ENCODE peak calls at places on chromosome 4, in nine cellular contexts. Y is aorta; K is suprapubic skin; V is endodermal cell; E is OCI-LY7; X is ovary; S is heart right ventricle; H is CD8-positive, alpha-beta T cell; W is heart left ventricle. R is an unnamed sample.
A peak's percentile ranks its signal among the peaks of the same experiment; 100 is the strongest.

GRCh38 chr4:163913571-163913970 is 419.1 kb downstream of the TMA16 start:
- DNase-seq in S (no peak), X (no peak), E (no peak), W (no peak), Y (no peak), K (no peak), H (no peak), V (no peak), R (no peak)

GRCh38 chr4:30696195-30696594 is 24.0 kb upstream of the PCDH7 start:
- DNase-seq in Y (no peak), K (no peak), E (no peak), S (no peak), W (no peak), X (no peak), V (no peak), H (no peak), R (no peak)

GRCh38 chr4:123481034-123481433 is 84.4 kb downstream of the SPRY1 start:
- DNase-seq in W (no peak), X (no peak), H (no peak), E (no peak), V (no peak), S (no peak), K (no peak), Y (no peak), R (no peak)

GRCh38 chr4:113052379-113052951 is 3.0 kb downstream of the ANK2 start:
- DNase-seq in K (no peak), V (no peak), S (no peak), H (no peak), X (peak; percentile 54), E (no peak), Y (no peak), W (no peak), R (no peak)

GRCh38 chr4:80058740-80059139 is 14.3 kb downstream of the ANTXR2 start:
- DNase-seq in X (no peak), H (no peak), Y (no peak), E (peak; percentile 35), W (no peak), V (no peak), K (no peak), S (no peak), R (no peak)

GRCh38 chr4:127155121-127155520 is 477.6 kb upstream of the INTU start:
- DNase-seq in S (no peak), W (no peak), K (no peak), H (no peak), E (no peak), X (no peak), Y (no peak), V (no peak), R (no peak)

GRCh38 chr4:6180841-6181631 is 19.3 kb downstream of the JAKMIP1 start:
- DNase-seq in V (no peak), W (no peak), E (peak; percentile 26), Y (no peak), H (no peak), X (no peak), K (no peak), S (no peak), R (no peak)

GRCh38 chr4:172871381-172871780 is 297.2 kb upstream of the GALNT7 start:
- DNase-seq in X (no peak), E (no peak), W (no peak), H (no peak), S (no peak), Y (no peak), K (no peak), V (no peak), R (no peak)

GRCh38 chr4:69875986-69876542 is 16.1 kb upstream of the SULT1E1 start:
- DNase-seq in Y (no peak), S (no peak), H (no peak), V (no peak), E (no peak), W (no peak), X (no peak), K (no peak), R (no peak)

GRCh38 chr4:181528570-181529184 is 714.5 kb upstream of the TENM3 start:
- DNase-seq in Y (peak; percentile 48), H (no peak), W (peak; percentile 64), K (no peak), E (peak; percentile 60), V (peak; percentile 95), X (no peak), S (peak; percentile 43), R (peak; percentile 3)

GRCh38 chr4:76339364-76339763 is 32.8 kb downstream of the STBD1 start:
- DNase-seq in Y (no peak), S (no peak), H (no peak), X (no peak), V (no peak), K (no peak), E (no peak), W (no peak), R (no peak)

GRCh38 chr4:56874918-56875317 is 32.8 kb upstream of the REST start:
- DNase-seq in V (no peak), W (no peak), H (no peak), S (no peak), K (no peak), Y (no peak), E (no peak), X (no peak), R (no peak)

GRCh38 chr4:76897522-76898384 is at the start of gene SOWAHB:
- DNase-seq in H (no peak), E (no peak), Y (peak; percentile 50), X (no peak), K (peak; percentile 79), V (peak; percentile 91), W (peak; percentile 63), S (no peak), R (no peak)

GRCh38 chr4:149709640-149710039 is 106.0 kb downstream of the IQCM start:
- DNase-seq in K (no peak), V (no peak), S (no peak), Y (no peak), W (no peak), X (no peak), E (no peak), H (no peak), R (no peak)

DNA sequence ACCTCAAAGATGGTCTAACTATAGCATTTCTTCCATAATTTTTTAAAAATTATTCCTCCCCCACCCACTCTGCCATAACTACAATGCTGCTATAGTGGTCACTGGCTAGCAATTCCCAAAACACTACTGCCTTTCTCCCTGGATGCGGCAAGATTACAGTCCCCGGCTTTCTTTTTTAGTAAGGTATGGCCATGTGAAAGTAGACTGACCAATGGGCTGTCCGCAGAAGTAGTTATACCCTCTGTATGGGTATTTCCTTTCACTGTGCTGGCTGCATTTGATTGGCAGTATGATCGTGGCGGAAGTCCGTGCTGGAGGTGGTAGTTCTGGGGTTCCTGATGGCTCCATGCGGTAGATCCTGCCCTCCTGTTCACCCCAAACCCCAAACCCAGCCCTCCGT is 166.0 kb downstream of the FBXO8 start:
- DNase-seq in W (no peak), H (no peak), K (no peak), X (no peak), V (no peak), Y (no peak), E (no peak), S (no peak), R (no peak)
- H3K4me3 ChIP-seq in W (no peak overlapping the region), H (no peak overlapping the region), K (no peak overlapping the region), X (no peak overlapping the region), V (no peak overlapping the region), Y (no peak overlapping the region), E (no peak overlapping the region), S (no peak overlapping the region), R (no peak overlapping the region)

GRCh38 chr4:155523358-155523757 is 143.3 kb upstream of the GUCY1A1 start:
- DNase-seq in W (no peak), K (no peak), Y (no peak), V (no peak), H (no peak), X (no peak), S (no peak), E (no peak), R (no peak)
- H3K4me1 ChIP-seq in W (peaks cover 10% of the 10 kb centered on the region), K (peaks cover 4% of the 10 kb centered on the region), Y (no peaks in the 10 kb centered on the region), V (no peaks in the 10 kb centered on the region), H (no peaks in the 10 kb centered on the region), X (no peaks in the 10 kb centered on the region), S (peaks cover 40% of the 10 kb centered on the region), E (no peaks in the 10 kb centered on the region), R (no peaks in the 10 kb centered on the region)

GRCh38 chr4:114599231-114600065 is 841 bp downstream of the UGT8 start:
- DNase-seq in E (peak; percentile 51), X (no peak), H (no peak), S (no peak), V (peak; percentile 82), W (no peak), Y (no peak), K (no peak), R (no peak)

GRCh38 chr4:114600672-114601071 is 2.1 kb downstream of the UGT8 start:
- DNase-seq in S (no peak), V (no peak), X (no peak), H (no peak), E (no peak), Y (no peak), K (no peak), W (no peak), R (no peak)

GRCh38 chr4:114601304-114602052 is 2.9 kb downstream of the UGT8 start:
- DNase-seq in E (peak; percentile 75), K (no peak), H (no peak), Y (no peak), X (no peak), V (no peak), W (no peak), S (no peak), R (no peak)

GRCh38 chr4:114598191-114599121 is at the start of gene UGT8:
- DNase-seq in K (no peak), Y (no peak), E (peak; percentile 82), H (no peak), X (no peak), S (no peak), W (peak; percentile 72), V (peak; percentile 89), R (no peak)

DNA sequence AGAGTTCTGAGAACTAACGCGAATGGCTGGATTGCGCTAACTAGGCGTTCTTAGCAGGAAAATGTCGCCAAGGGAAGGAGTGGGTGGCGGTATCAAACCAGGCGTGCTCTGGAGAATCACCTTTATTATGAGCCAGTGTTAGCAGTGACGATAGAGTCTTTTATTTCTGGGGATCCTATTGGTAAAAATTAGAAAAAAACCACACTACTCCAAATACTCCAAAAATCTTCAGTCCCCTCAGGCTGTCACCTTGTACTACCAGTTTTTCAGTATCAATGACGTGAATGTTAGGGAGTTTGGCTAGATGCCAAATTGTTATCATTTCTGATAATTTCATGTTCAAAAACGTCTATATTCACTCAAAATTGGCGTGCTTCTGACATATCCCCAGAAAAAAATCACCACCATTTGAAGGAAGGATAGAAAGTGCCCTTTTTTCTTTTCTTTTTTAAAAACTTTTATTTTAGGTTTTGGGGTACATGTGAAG is 1.5 kb downstream of the UGT8 start:
- DNase-seq in W (no peak), S (no peak), E (peak; percentile 39), K (no peak), V (no peak), H (no peak), X (no peak), Y (no peak), R (no peak)
- H3K4me3 ChIP-seq in W (no peak overlapping the region), S (no peak overlapping the region), E (peak overlapping the region; percentile 93), K (peak overlapping the region; percentile 50), V (peak overlapping the region; percentile 88), H (no peak overlapping the region), X (no peak overlapping the region), Y (no peak overlapping the region), R (no peak overlapping the region)

DNA sequence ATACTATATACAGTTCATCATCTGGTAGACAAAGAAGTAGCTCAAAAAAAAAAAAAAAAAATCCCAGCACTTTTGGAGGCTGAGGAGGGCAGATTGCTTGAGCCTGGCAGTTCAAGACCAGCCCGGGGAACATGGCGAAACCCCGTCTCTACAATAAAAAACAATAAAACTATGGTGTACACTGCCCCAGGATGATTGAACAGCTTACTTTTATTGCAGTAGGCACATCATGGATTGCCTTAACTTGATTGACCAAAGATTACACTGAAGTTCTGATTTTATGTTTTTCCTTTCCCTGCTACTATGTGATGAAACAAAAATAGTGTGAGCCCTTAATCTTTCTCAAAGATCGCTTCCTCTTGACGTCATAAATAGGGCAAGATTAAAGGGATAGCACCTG is 60.6 kb downstream of the SNX25 start:
- DNase-seq in X (no peak), H (no peak), V (no peak), Y (no peak), S (no peak), W (no peak), E (no peak), K (no peak), R (no peak)
- H3K4me1 ChIP-seq in X (no peaks in the 10 kb centered on the region), H (peaks cover 4% of the 10 kb centered on the region), V (no peaks in the 10 kb centered on the region), Y (peaks cover 3% of the 10 kb centered on the region), S (peaks cover 6% of the 10 kb centered on the region), W (no peaks in the 10 kb centered on the region), E (peaks cover 23% of the 10 kb centered on the region), K (no peaks in the 10 kb centered on the region), R (peaks cover 10% of the 10 kb centered on the region)

R was measured in gastrocnemius medialis.